ENCODE peak calls at places on chromosomes 6 and 20, in eight cellular contexts. Q is IMR-90; L is activated naive CD4-positive, alpha-beta T cell treated with anti-CD3 and anti-CD28 coated beads, Interleukin-2, amount 10 ng/mL, durations not matched to agents 7 days and 5 days; U is stimulated activated effector memory CD8-positive, alpha-beta T cell treated with anti-CD3 and anti-CD28 coated beads, Interleukin-12 subunit alpha, Interleukin-12 subunit beta, amount 100 ng/mL, for 72 hours; P is SHP77; Z is cardiac septum; R is ACHN; J is activated CD4-positive, alpha-beta T cell treated with anti-CD3 and anti-CD28 coated beads for 4 hours. A is an unnamed sample.
A peak's percentile ranks its signal among the peaks of the same experiment; 100 is the strongest.

GRCh38 chr20:54476336-54476928 is 1.0 kb downstream of the DOK5 start:
- DNase-seq in Z (no peak), Q (no peak), R (no peak), P (no peak), U (no peak), J (no peak), L (no peak), A (no peak)

GRCh38 chr6:8130399-8130798 is 28.1 kb upstream of the EEF1E1 start:
- DNase-seq in L (no peak), Q (peak; percentile 35), R (no peak), Z (no peak), P (no peak), U (no peak), J (no peak), A (no peak)

GRCh38 chr20:4781211-4781610 is 59.5 kb downstream of the PRND start:
- DNase-seq in L (no peak), Q (no peak), J (no peak), Z (no peak), U (no peak), R (no peak), P (no peak), A (no peak)

GRCh38 chr6:83985715-83986114 is 47.9 kb upstream of the MRAP2 start:
- DNase-seq in L (no peak), Q (no peak), Z (no peak), P (no peak), R (no peak), J (no peak), U (no peak), A (no peak)

GRCh38 chr6:2505624-2506023 is 245.1 kb downstream of the MYLK4 start:
- DNase-seq in L (no peak), P (peak; percentile 23), U (no peak), Q (no peak), Z (no peak), R (peak; percentile 14), J (no peak), A (no peak)

GRCh38 chr6:75934643-75935472 is 137.6 kb downstream of the IMPG1 start:
- DNase-seq in J (peak; percentile 3), U (peak; percentile 63), L (peak; percentile 34), R (peak; percentile 69), P (peak; percentile 67), Q (peak; percentile 79), Z (no peak), A (peak; percentile 35)

GRCh38 chr20:11234181-11234969 is 560.6 kb upstream of the JAG1 start:
- DNase-seq in J (no peak), P (no peak), L (no peak), Z (no peak), R (no peak), U (no peak), Q (peak; percentile 16), A (no peak)

GRCh38 chr6:161104966-161105365 is 113.4 kb downstream of the MAP3K4 start:
- DNase-seq in Z (no peak), Q (peak; percentile 33), R (peak; percentile 11), J (no peak), P (no peak), L (no peak), U (no peak), A (peak; percentile 57)

GRCh38 chr6:108361312-108361932 is 66.6 kb downstream of the AFG1L start:
- DNase-seq in R (no peak), J (no peak), L (no peak), U (no peak), Z (no peak), Q (peak; percentile 13), P (no peak), A (no peak)